ENCODE peak calls at places on chromosomes 7 and 10, in four cellular contexts. A is mesendoderm, S is IMR-90, U is H1. Q is an unnamed sample.

GRCh38 chr10:123792579-123792978 is 99.0 kb downstream of the CPXM2 start:
- DNase-seq in U (peak), S (no peak), A (no peak), Q (no peak)

GRCh38 chr10:7412482-7413251 is 1.8 kb upstream of the SFMBT2 start:
- DNase-seq in U (peak), S (no peak), A (peak), Q (peak)

GRCh38 chr10:122234416-122234815 is 36.7 kb upstream of the BTBD16 start:
- DNase-seq in A (no peak), U (no peak), S (peak), Q (no peak)

GRCh38 chr7:37067961-37068536 is 343.8 kb upstream of the AOAH start:
- DNase-seq in S (peak), U (no peak), A (no peak), Q (no peak)

GRCh38 chr7:22292519-22292918 is 64.4 kb downstream of the RAPGEF5 start:
- DNase-seq in S (no peak), A (no peak), U (no peak), Q (no peak)

GRCh38 chr10:44557596-44558191 is 172.8 kb upstream of the CXCL12 start:
- DNase-seq in S (no peak), A (no peak), U (no peak), Q (no peak)

GRCh38 chr7:106841896-106842390 is 23.1 kb upstream of the PIK3CG start:
- DNase-seq in S (no peak), U (no peak), A (peak), Q (no peak)

GRCh38 chr10:18010050-18010449 is 58.3 kb downstream of the SLC39A12 start:
- DNase-seq in U (no peak), A (no peak), S (peak), Q (no peak)

GRCh38 chr10:30176182-30176581 is 116.8 kb upstream of the JCAD start:
- DNase-seq in A (no peak), S (peak), U (no peak), Q (no peak)

DNA sequence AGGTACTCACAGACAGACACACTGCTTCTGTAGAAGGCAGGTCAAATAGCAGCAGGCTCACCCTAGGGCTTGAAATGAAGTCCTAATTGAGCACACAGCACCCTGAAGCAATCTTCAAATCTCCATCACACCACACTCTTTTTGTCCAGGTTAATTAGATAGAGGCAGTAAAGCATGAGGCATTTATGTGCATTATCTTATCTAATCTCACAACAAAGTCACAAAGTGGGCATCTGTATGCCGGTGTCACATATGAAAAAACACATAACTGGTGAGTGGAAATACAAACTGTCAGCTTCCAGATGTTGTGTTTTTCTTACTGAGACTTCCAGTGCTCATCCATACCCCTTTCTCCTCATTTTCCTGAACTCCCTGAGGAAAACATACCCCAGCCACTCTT is 63.8 kb upstream of the NRBF2 start:
- DNase-seq in U (no peak), S (no peak), A (no peak), Q (no peak)
- H4K5ac ChIP-seq in U (no peak), S (no peak), A (no peak), Q (no peak)

GRCh38 chr7:119782286-119782685 is 490.7 kb upstream of the KCND2 start:
- DNase-seq in A (no peak), U (no peak), S (no peak), Q (no peak)
- H4K5ac ChIP-seq in A (no peak), U (no peak), S (no peak), Q (no peak)

DNA sequence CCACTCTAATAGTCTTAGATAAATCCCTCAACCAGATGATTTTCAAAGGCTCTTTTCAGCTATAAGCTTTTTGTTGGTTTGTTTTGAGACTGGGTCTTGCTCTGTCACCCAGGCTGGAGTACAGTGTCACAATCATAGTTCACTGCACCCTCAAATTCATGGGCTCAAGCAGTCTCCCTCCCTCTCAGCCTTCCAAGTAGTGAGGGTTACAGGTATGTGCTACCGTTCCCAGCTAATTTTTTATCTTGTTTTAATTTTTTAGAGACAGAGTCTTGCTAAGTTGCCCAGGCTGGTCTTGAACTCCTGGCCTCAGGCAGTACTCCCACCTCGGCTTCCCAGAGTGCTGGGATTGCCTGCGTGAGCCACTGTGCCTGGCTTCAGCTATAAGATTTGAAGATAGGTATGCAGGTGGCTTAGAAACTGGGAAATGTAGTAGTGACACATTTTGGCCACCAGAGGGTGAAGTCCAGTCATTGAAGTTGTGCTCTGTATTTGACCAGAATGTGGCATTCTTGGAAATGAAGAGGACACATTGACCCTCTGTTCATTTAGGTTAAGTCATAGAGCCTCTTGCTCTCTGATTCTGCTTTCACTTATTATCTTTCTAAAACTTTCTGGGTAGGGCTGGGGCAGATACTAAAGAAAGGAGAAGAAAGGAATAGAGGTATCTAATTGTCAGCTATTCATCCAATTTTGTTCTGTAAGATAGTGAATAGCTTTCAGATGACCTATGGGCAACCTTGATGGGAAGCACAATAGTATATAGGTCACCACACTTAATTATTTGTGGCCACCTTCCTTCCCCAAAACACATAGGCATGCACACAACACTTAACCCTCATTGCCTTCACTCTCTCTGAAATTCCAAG is 36.0 kb downstream of the R3HCC1L start:
- DNase-seq in A (peak), U (peak), S (peak), Q (peak)
- H4K5ac ChIP-seq in A (no peak), U (no peak), S (no peak), Q (no peak)

DNA sequence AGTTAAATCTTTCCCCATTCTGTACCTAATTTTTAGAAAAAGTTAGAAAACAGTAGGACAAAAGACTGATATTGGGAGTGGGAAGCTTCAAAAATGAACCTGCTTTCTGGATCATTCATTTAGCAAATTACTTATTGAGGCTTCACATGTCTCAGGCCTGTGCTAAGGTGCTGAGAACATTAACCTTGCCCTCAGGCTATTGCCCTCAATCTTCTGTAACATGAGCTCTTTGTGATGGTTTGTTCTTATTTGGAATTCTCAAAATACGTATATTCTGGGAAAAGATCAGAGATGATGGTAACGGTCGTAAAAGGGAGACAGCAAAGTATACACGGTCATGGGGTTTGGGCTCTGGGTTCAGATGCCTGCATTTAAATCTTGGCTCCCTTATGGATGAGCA is 39.5 kb upstream of the PRKG1 start:
- DNase-seq in S (no peak), U (no peak), A (peak), Q (no peak)
- H4K5ac ChIP-seq in S (no peak), U (no peak), A (no peak), Q (no peak)